ENCODE peak calls at places on chromosomes 3 and 15, in five cellular contexts. I, U, F, M and A are unnamed samples.

GRCh38 chr3:10599444-10599843 is 94.1 kb upstream of the ATP2B2 start:
- DNase-seq in I (no peak), U (no peak), F (no peak), M (no peak), A (no peak)

GRCh38 chr3:72802001-72802400 is 46.2 kb downstream of the SHQ1 start:
- DNase-seq in I (no peak), U (no peak), F (no peak), M (no peak), A (no peak)

GRCh38 chr3:189404797-189405484 is 226.2 kb upstream of the TP63 start:
- DNase-seq in I (no peak), U (no peak), F (no peak), M (no peak), A (no peak)

GRCh38 chr3:192940129-192940528 is 22.5 kb upstream of the MB21D2 start:
- DNase-seq in I (no peak), U (no peak), F (no peak), M (no peak), A (no peak)

GRCh38 chr3:46705751-46706572 is 4.8 kb downstream of the TMIE start:
- DNase-seq in I (no peak), U (no peak), F (peak), M (peak), A (peak)

GRCh38 chr15:71813723-71814470 is 3.5 kb downstream of the NR2E3 start:
- DNase-seq in I (no peak), U (no peak), F (no peak), M (no peak), A (no peak)

GRCh38 chr15:95300958-95301357 is 1029.5 kb upstream of the NR2F2 start:
- DNase-seq in I (no peak), U (no peak), F (no peak), M (peak), A (no peak)

GRCh38 chr15:91852741-91853500 is 587 bp upstream of the SLCO3A1 start:
- DNase-seq in I (peak), U (peak), F (peak), M (peak), A (peak)

GRCh38 chr3:129950318-129951046 is 24.0 kb upstream of the TRH start:
- DNase-seq in I (no peak), U (no peak), F (no peak), M (no peak), A (no peak)

GRCh38 chr15:40925863-40926658 is 3.1 kb upstream of the DLL4 start:
- DNase-seq in I (peak), U (no peak), F (peak), M (peak), A (no peak)

GRCh38 chr3:15716178-15716577 is 81.6 kb downstream of the ANKRD28 start:
- DNase-seq in I (no peak), U (no peak), F (no peak), M (no peak), A (no peak)

GRCh38 chr3:196966526-196967401 is 1.9 kb downstream of the PIGZ start:
- DNase-seq in I (no peak), U (no peak), F (peak), M (peak), A (no peak)

GRCh38 chr15:76117181-76117580 is 57.4 kb downstream of the TMEM266 start:
- DNase-seq in I (no peak), U (no peak), F (no peak), M (no peak), A (no peak)

GRCh38 chr3:7874116-7874515 is 627.5 kb upstream of the LMCD1 start:
- DNase-seq in I (no peak), U (no peak), F (peak), M (no peak), A (no peak)

DNA sequence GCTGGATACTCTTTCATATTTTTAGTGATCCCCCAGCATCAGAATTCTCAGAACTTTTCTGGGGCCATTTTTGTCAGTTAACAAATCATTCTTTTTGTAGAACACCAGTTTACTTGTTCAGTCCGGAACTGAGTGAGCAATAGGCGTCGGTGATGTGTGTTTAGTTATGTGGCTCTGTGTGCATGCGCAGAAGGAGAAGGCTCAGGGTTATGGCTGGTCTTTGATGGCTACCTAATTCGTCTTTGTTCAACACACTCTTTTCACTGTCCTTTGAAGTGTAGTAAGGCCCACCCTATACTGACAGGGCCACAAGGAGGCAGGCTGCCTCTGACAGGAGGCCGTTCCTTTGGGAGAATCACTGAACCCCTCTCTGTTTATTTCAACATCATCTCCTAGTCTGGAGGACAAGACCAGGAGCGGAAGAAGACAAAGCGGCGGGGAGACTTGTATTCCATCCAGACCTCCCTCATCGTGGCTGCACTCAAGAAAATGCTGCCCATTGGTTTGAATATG is 158.2 kb upstream of the CHRM5 start:
- DNase-seq in I (no peak), U (no peak), F (peak), M (no peak), A (no peak)
- TF ChIP-seq CTCF in I (no peak), U (no peak), F (peak), M (no peak), A (no peak)

DNA sequence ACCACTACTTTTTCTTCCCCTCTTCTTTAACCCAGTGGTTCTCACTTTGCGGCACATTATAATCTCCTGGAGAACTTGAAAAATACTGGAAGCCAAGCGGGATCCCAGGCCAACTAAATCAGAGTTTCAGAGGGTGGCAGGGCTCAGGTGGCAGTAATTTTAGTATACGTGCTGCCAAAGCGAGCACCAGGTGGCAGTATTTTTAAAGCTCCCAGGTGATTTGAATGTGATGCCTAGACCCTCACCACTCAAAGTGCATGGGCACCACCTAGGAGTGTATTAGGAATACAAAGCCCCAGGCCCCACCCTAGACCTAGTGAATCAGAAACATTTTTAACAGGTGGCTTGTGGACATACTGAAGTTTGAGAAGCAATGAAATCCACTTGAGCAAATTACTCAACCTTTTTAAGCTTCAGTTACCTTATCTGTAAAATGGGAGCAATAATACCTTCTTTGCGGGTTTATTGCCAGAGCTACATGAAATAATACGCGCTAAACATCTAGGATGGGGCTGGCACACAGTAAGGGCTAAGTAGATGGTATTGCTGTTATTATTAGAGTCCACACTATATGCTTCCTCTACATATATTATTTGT is 8.3 kb downstream of the B3GALNT1 start:
- DNase-seq in I (no peak), U (no peak), F (no peak), M (peak), A (no peak)
- TF ChIP-seq CTCF in I (peak), U (no peak), F (peak), M (no peak), A (no peak)

DNA sequence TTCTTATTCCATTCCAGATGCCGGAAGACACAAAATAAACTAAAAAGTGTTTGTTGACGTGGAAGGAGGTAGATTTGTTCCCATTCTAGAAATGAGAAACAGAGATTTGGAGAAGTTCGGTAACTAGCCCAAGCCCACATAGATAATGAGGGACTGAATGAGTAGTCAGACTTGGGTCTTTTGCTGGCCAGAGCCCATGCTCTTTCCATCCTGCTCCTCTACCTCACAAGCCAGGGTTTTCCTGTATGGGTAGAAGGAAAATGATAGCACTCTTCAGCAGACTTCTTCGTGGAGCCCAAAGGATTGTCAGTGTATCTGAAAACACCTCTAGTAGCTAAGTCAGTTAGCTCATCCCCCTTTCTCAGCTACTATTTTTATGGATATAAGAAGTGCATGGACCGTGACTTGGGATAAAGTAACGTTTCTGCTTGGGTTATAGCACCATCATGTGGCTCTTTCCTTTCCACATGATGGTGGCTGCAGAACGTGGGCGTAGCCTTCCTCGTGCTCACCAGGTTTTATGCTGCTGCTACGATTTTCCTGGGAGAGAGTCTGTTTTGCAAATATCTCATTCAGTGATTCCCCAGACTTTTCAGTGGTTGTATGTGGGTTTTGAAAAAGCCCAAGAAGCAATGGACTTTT is 84.6 kb downstream of the DGKG start:
- DNase-seq in I (peak), U (no peak), F (peak), M (peak), A (no peak)
- TF ChIP-seq CTCF in I (peak), U (peak), F (peak), M (peak), A (no peak)

GRCh38 chr3:45507820-45508317 is 86.7 kb upstream of the LIMD1 start:
- DNase-seq in I (peak), U (no peak), F (peak), M (peak), A (no peak)
- TF ChIP-seq CTCF in I (peak), U (no peak), F (peak), M (peak), A (no peak)

DNA sequence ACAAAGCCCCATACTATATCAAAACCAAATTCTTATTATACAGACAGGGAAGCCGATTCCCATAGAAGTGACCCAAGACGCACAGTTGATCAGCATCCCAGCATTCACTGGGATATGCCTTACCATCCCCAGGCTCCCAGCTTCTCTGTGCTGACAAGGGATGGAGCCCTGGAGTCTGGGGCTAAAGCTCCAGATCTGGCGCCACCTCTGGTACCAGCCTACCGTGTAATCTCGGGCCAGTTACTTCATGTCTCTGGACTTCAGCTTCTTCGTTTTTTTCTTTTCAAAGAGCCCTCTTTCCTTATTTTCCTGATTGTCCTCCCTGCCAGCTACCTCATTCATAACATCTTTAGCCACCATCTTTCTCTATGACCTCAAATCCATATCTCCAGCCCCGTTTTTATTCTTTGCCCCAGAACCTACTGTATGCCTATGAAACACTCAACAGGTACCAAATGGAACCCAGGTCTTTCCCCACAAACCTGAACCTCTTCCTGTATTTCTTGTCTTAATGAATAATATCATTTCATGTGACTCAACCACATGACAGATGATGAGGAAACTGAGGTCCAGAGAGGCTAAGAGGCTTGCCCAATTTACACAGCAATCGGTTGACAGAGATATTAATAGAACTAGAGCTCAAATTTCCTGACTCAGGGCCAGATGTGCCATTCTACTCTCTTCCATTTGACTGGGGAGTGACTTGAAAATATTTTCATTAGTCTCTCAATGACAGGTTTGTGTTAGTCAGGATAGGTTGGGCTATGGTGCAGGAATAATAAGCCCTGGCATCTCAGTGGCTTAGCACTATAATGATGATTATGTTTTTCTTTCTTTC is 85.4 kb upstream of the TLE3 start:
- DNase-seq in I (no peak), U (no peak), F (no peak), M (no peak), A (no peak)
- TF ChIP-seq CTCF in I (no peak), U (no peak), F (no peak), M (no peak), A (no peak)